ENCODE peak calls at places on chromosome 12, in nine cellular contexts. H is endothelial cell; O is A549; A is CD8-positive, alpha-beta T cell; K is H9; T is osteoblast; Q is LNCaP clone FGC; D is fibroblast of pulmonary artery; L is fibroblast of lung. X is an unnamed sample.

GRCh38 chr12:2092890-2093289 is 40.1 kb downstream of the CACNA1C start:
- DNase-seq in A (no peak), T (peak), H (no peak), K (no peak), O (no peak), Q (no peak), L (no peak), D (no peak), X (no peak)

GRCh38 chr12:2264622-2265306 is 212.0 kb downstream of the CACNA1C start:
- DNase-seq in T (peak), D (peak), H (no peak), O (no peak), A (no peak), Q (no peak), L (peak), K (no peak), X (no peak)

GRCh38 chr12:111529424-111530368 is 69.4 kb downstream of the ATXN2 start:
- DNase-seq in Q (no peak), H (peak), D (peak), L (peak), K (peak), T (peak), O (peak), A (peak), X (peak)

GRCh38 chr12:123163227-123163626 is 12.3 kb upstream of the PITPNM2 start:
- DNase-seq in O (no peak), T (no peak), Q (no peak), K (no peak), L (no peak), A (no peak), H (no peak), D (no peak), X (peak)

GRCh38 chr12:26488339-26488738 is 293.0 kb downstream of the SSPN start:
- DNase-seq in O (no peak), A (no peak), K (no peak), H (no peak), L (no peak), Q (no peak), D (no peak), T (peak), X (no peak)

GRCh38 chr12:25904442-25904841 is 54.0 kb upstream of the RASSF8 start:
- DNase-seq in D (peak), K (no peak), O (no peak), L (peak), Q (no peak), H (no peak), A (no peak), T (peak), X (peak)

GRCh38 chr12:13241833-13242232 is 45.3 kb downstream of the EMP1 start:
- DNase-seq in Q (no peak), A (no peak), O (no peak), K (no peak), L (no peak), T (peak), H (no peak), D (no peak), X (no peak)

GRCh38 chr12:93704625-93705024 is 27.4 kb downstream of the CRADD start:
- DNase-seq in K (no peak), L (no peak), H (no peak), T (no peak), Q (no peak), A (no peak), D (no peak), O (no peak), X (no peak)

GRCh38 chr12:6899837-6900519 is 4.6 kb upstream of the LRRC23 start:
- DNase-seq in O (no peak), T (no peak), Q (no peak), H (no peak), D (peak), A (no peak), K (peak), L (peak), X (no peak)

GRCh38 chr12:54701940-54702592 is 53.9 kb upstream of the DCD start:
- DNase-seq in K (no peak), T (peak), D (peak), A (no peak), H (no peak), Q (peak), L (peak), O (peak), X (no peak)

GRCh38 chr12:52650520-52651081 is 1.4 kb downstream of the KRT2 start:
- DNase-seq in O (no peak), Q (peak), L (no peak), D (no peak), K (peak), T (peak), H (no peak), A (no peak), X (no peak)

GRCh38 chr12:51631591-51631990 is 40.6 kb downstream of the SCN8A start:
- DNase-seq in T (peak), A (no peak), Q (no peak), O (peak), D (peak), H (no peak), L (peak), K (no peak), X (peak)

GRCh38 chr12:65022960-65023359 is 98.1 kb downstream of the WIF1 start:
- DNase-seq in Q (peak), O (no peak), D (no peak), A (no peak), H (no peak), T (no peak), L (no peak), K (no peak), X (no peak)

GRCh38 chr12:96743606-96744005 is 163.5 kb upstream of the NEDD1 start:
- DNase-seq in Q (no peak), T (no peak), K (no peak), L (peak), O (no peak), H (no peak), A (no peak), D (peak), X (no peak)

GRCh38 chr12:129073157-129073915 is 220.1 kb downstream of the GLT1D1 start:
- DNase-seq in L (no peak), O (no peak), H (no peak), T (no peak), Q (no peak), A (no peak), K (no peak), D (no peak), X (no peak)

GRCh38 chr12:95205685-95206084 is 11.6 kb downstream of the FGD6 start:
- DNase-seq in D (peak), H (no peak), K (peak), O (peak), A (no peak), Q (no peak), L (peak), T (peak), X (peak)

GRCh38 chr12:82097877-82098276 is 260.3 kb downstream of the CCDC59 start:
- DNase-seq in H (no peak), Q (no peak), L (no peak), D (no peak), K (no peak), O (no peak), T (no peak), A (no peak), X (no peak)

GRCh38 chr12:68097386-68097785 is 62.2 kb downstream of the IFNG start:
- DNase-seq in T (no peak), L (no peak), H (no peak), O (no peak), K (no peak), D (no peak), Q (no peak), A (no peak), X (peak)

GRCh38 chr12:53215497-53215896 is 8.4 kb upstream of the ITGB7 start:
- DNase-seq in Q (no peak), A (no peak), H (no peak), T (peak), D (no peak), O (no peak), L (no peak), K (no peak), X (no peak)

GRCh38 chr12:24396266-24396665 is 446.8 kb upstream of the SOX5 start:
- DNase-seq in L (no peak), Q (no peak), K (no peak), D (no peak), T (no peak), O (no peak), A (no peak), H (no peak), X (no peak)

GRCh38 chr12:116712458-116713303 is 25.2 kb downstream of the SPRING1 start:
- DNase-seq in A (no peak), K (no peak), Q (no peak), T (no peak), D (no peak), L (no peak), O (no peak), H (no peak), X (peak)

GRCh38 chr12:57983150-57983857 is 41.9 kb downstream of the ATP23 start:
- DNase-seq in D (peak), K (no peak), A (no peak), T (peak), H (peak), L (peak), O (no peak), Q (peak), X (peak)

GRCh38 chr12:27424631-27425230 is 21.8 kb upstream of the SMCO2 start:
- DNase-seq in T (peak), O (peak), D (peak), H (no peak), Q (peak), K (no peak), A (no peak), L (peak), X (peak)

GRCh38 chr12:58540480-58541299 is 379.6 kb downstream of the LRIG3 start:
- DNase-seq in A (no peak), L (peak), H (peak), O (peak), D (peak), K (peak), Q (peak), T (no peak), X (peak)

GRCh38 chr12:124162151-124163110 is 132.5 kb upstream of the RFLNA start:
- DNase-seq in A (no peak), K (no peak), L (no peak), T (no peak), Q (peak), D (peak), H (no peak), O (no peak), X (no peak)

GRCh38 chr12:40286583-40286982 is 61.8 kb downstream of the LRRK2 start:
- DNase-seq in T (no peak), D (peak), A (no peak), Q (no peak), H (no peak), K (no peak), O (no peak), L (no peak), X (peak)

GRCh38 chr12:97751704-97752103 is 289.1 kb downstream of the RMST start:
- DNase-seq in A (no peak), T (no peak), O (no peak), D (no peak), Q (no peak), K (no peak), L (no peak), H (no peak), X (no peak)

GRCh38 chr12:80472912-80473500 is 29.0 kb downstream of the PTPRQ start:
- DNase-seq in Q (peak), D (peak), T (peak), L (peak), H (no peak), K (no peak), A (no peak), O (peak), X (peak)

GRCh38 chr12:65313704-65314317 is 35.3 kb downstream of the MSRB3 start:
- DNase-seq in T (no peak), Q (no peak), D (peak), O (no peak), A (no peak), K (no peak), H (no peak), L (peak), X (peak)

GRCh38 chr12:126558219-126558618 is 1493.0 kb downstream of the AACS start:
- DNase-seq in H (no peak), A (no peak), O (no peak), L (no peak), T (no peak), D (no peak), K (no peak), Q (no peak), X (no peak)

GRCh38 chr12:78392918-78393317 is 471.7 kb upstream of the SYT1 start:
- DNase-seq in L (peak), T (no peak), D (peak), A (no peak), K (no peak), H (no peak), Q (no peak), O (no peak), X (no peak)

GRCh38 chr12:55073043-55074022 is 52.9 kb upstream of the OR9K2 start:
- DNase-seq in O (peak), T (peak), L (peak), A (peak), D (peak), K (peak), Q (peak), H (peak), X (peak)

GRCh38 chr12:70721216-70721615 is 84.0 kb upstream of the PTPRB start:
- DNase-seq in D (no peak), Q (no peak), K (no peak), H (no peak), O (no peak), A (no peak), L (no peak), T (no peak), X (no peak)

GRCh38 chr12:70719672-70720420 is 82.6 kb upstream of the PTPRB start:
- DNase-seq in D (peak), Q (no peak), K (peak), H (peak), O (no peak), L (peak), A (no peak), T (no peak), X (no peak)

GRCh38 chr12:70722584-70723343 is 85.5 kb upstream of the PTPRB start:
- DNase-seq in Q (no peak), K (no peak), D (peak), O (no peak), A (no peak), L (peak), H (peak), T (no peak), X (no peak)

GRCh38 chr12:70721958-70722357 is 84.7 kb upstream of the PTPRB start:
- DNase-seq in H (peak), Q (no peak), L (no peak), D (no peak), T (no peak), O (no peak), A (no peak), K (peak), X (no peak)

GRCh38 chr12:70724444-70724843 is 87.2 kb upstream of the PTPRB start:
- DNase-seq in T (no peak), K (peak), Q (no peak), L (no peak), O (no peak), A (no peak), H (no peak), D (peak), X (no peak)
- TF ChIP-seq CTCF in T (peak), K (peak), Q (peak), L (no peak), O (peak), A (no peak), H (peak), D (peak), X (peak)

DNA sequence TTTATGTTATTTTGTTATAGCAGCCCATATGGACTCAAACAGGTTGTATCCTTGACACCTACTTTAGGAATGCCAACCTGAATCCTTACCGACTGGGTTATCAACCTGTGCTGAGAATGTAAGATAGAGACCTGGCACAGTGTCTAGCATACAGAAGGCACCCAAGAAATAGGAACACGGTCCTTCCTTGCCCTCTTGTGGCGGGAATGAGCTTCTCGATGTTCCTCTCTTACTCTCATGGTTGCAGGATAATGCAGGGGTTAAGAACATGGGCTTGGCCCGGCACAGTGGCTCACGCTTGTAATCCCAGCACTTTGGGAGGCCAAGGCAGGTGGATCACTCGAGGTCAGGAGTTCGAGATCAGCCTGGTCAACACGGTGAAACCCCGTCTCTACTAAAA is 6.5 kb downstream of the C12orf43 start:
- DNase-seq in O (peak), L (peak), Q (no peak), T (no peak), K (peak), H (no peak), A (no peak), D (peak), X (peak)
- TF ChIP-seq CTCF in O (peak), L (peak), Q (peak), T (peak), K (peak), H (peak), A (no peak), D (peak), X (peak)

GRCh38 chr12:56749364-56749763 is 2.8 kb downstream of the PRIM1 start:
- DNase-seq in L (no peak), K (no peak), O (no peak), D (no peak), T (no peak), H (no peak), A (no peak), Q (no peak), X (no peak)

GRCh38 chr12:56749853-56750252 is 2.3 kb downstream of the PRIM1 start:
- DNase-seq in Q (no peak), H (no peak), A (no peak), K (no peak), D (no peak), L (no peak), T (no peak), O (no peak), X (no peak)

GRCh38 chr12:56753566-56753965 is 1.4 kb upstream of the PRIM1 start:
- DNase-seq in O (no peak), Q (no peak), L (no peak), T (peak), K (no peak), D (no peak), H (no peak), A (no peak), X (no peak)

GRCh38 chr12:56751712-56752598 is at the start of gene PRIM1:
- DNase-seq in K (peak), T (peak), A (peak), O (peak), H (peak), L (peak), D (peak), Q (peak), X (peak)
- TF ChIP-seq CTCF in K (no peak), T (no peak), A (peak), O (no peak), H (peak), L (peak), D (no peak), Q (no peak), X (no peak)

DNA sequence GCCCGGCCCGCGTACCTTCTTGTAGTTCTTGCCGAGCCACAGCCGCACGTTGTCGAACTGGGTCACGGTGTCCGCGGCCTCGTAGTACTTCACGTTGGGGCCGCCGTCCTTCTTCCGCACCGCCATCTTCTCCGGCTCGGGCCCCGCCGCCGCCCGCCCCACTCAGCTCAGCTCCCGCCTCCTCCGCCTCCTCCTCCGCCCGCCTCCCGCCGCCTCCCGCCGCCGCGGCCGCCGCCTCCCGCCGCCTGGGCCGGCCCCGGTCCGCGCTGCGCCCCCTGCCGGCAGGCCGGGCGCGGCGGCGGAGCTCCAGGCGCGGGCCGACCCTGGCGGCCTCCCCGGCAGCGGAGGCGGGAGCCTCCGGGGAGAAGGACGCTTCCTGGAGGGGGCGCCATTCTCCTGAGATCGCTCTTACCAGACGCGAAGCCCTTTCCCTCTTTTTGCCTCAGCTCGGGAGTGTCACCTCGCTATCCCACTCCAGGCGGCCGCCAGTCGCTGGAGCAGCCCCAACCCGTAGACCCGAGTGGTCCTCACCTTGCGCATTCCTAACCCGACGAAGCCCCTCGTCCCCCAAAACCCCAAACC is at the start of gene SMARCC2:
- DNase-seq in D (peak), Q (peak), A (peak), O (peak), H (peak), L (peak), K (peak), T (peak), X (peak)
- TF ChIP-seq CTCF in D (peak), Q (peak), A (peak), O (peak), H (peak), L (peak), K (peak), T (peak), X (peak)

GRCh38 chr12:132103542-132104308 is 40.4 kb downstream of the DDX51 start:
- DNase-seq in D (no peak), Q (no peak), H (no peak), O (no peak), T (peak), K (no peak), A (no peak), L (no peak), X (no peak)
- TF ChIP-seq CTCF in D (no peak), Q (no peak), H (no peak), O (no peak), T (no peak), K (no peak), A (no peak), L (no peak), X (no peak)

GRCh38 chr12:3662516-3662915 is 90.4 kb downstream of the CRACR2A start:
- DNase-seq in T (no peak), H (no peak), K (no peak), Q (no peak), D (no peak), L (peak), A (no peak), O (no peak), X (no peak)

GRCh38 chr12:3655331-3655900 is 97.5 kb downstream of the CRACR2A start:
- DNase-seq in T (peak), A (no peak), D (peak), H (peak), L (peak), Q (no peak), O (peak), K (peak), X (no peak)

GRCh38 chr12:3656946-3657622 is 95.8 kb downstream of the CRACR2A start:
- DNase-seq in A (no peak), Q (no peak), L (no peak), D (no peak), H (no peak), T (no peak), K (no peak), O (no peak), X (no peak)

GRCh38 chr12:3661028-3661427 is 91.9 kb downstream of the CRACR2A start:
- DNase-seq in A (no peak), K (no peak), D (no peak), Q (no peak), T (no peak), H (no peak), L (no peak), O (no peak), X (peak)

DNA sequence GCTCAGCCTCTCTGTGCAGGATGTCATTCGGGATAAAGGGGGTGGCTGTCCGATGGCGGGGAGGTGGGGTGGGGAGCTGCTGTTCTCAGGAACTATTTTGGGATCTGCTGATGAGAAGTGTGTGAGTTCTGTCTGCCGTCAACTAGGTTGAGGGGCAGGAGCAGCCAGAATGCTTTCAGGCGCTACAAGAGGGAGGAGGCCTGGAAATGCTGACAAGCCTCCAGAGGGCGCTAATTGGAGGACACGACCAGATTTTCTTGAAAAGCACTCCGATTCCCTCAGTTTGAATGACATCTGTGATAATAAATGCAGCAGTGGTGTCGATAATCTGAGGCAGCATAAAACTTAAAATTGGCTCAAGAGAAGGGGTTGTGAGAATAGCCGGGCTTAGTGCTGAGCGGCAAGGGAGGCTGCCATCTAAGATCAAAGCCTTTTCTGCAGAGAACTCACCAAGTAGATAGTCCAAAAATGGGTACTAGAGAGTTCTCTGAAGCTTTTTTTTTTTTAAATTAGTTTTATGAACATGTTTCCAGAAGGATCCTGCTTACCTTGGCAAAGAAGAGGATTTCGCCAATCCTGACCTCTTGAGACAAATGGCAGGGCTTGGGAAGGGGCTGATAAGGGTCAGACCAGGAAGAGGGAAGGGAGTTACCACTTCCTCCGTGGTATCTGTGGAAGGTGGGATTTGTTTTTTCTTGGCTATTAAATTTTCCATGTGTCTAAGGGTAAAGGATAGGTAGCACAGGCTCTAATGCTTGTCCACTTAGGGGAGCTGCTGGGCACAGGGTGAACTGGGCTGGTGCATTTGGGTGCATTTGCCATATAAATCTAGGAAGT is 94.4 kb downstream of the CRACR2A start:
- DNase-seq in D (peak), Q (no peak), T (peak), A (no peak), O (no peak), K (peak), L (peak), H (peak), X (peak)
- TF ChIP-seq CTCF in D (peak), Q (peak), T (peak), A (peak), O (no peak), K (peak), L (peak), H (peak), X (peak)

GRCh38 chr12:106790020-106790419 is 15.5 kb downstream of the RIC8B start:
- DNase-seq in D (no peak), O (no peak), K (no peak), T (no peak), Q (no peak), L (no peak), A (no peak), H (no peak), X (no peak)
- TF ChIP-seq CTCF in D (peak), O (peak), K (no peak), T (peak), Q (peak), L (no peak), A (no peak), H (no peak), X (peak)